ENCODE peak calls at places on chromosome 5, in ten cellular contexts. One of them, this sample, is unnamed.

GRCh38 chr5:23648656-23649055 is 141.2 kb downstream of the PRDM9 start:
- DNase-seq in CD4-positive, alpha-beta T cell: no peak
- DNase-seq in GM10248: no peak
- DNase-seq in neural progenitor cell: no peak
- DNase-seq in colonic mucosa: no peak
- DNase-seq in PC-3: peak
- DNase-seq in pancreas: no peak
- DNase-seq in type B pancreatic cell: no peak
- DNase-seq in RWPE1: no peak
- DNase-seq in choroid plexus epithelial cell: no peak
- DNase-seq in this sample: no peak

GRCh38 chr5:96963267-96963666 is 27.4 kb downstream of the LNPEP start:
- DNase-seq in CD4-positive, alpha-beta T cell: no peak
- DNase-seq in GM10248: no peak
- DNase-seq in neural progenitor cell: no peak
- DNase-seq in colonic mucosa: peak
- DNase-seq in PC-3: peak
- DNase-seq in pancreas: no peak
- DNase-seq in type B pancreatic cell: no peak
- DNase-seq in RWPE1: no peak
- DNase-seq in choroid plexus epithelial cell: peak
- DNase-seq in this sample: peak

GRCh38 chr5:158798140-158798539 is 301.6 kb downstream of the EBF1 start:
- DNase-seq in CD4-positive, alpha-beta T cell: no peak
- DNase-seq in GM10248: no peak
- DNase-seq in neural progenitor cell: no peak
- DNase-seq in colonic mucosa: no peak
- DNase-seq in PC-3: no peak
- DNase-seq in pancreas: no peak
- DNase-seq in type B pancreatic cell: no peak
- DNase-seq in RWPE1: no peak
- DNase-seq in choroid plexus epithelial cell: no peak
- DNase-seq in this sample: no peak

GRCh38 chr5:175887463-175887862 is 16.1 kb downstream of the CPLX2 start:
- DNase-seq in CD4-positive, alpha-beta T cell: no peak
- DNase-seq in GM10248: no peak
- DNase-seq in neural progenitor cell: no peak
- DNase-seq in colonic mucosa: no peak
- DNase-seq in PC-3: no peak
- DNase-seq in pancreas: no peak
- DNase-seq in type B pancreatic cell: no peak
- DNase-seq in RWPE1: no peak
- DNase-seq in choroid plexus epithelial cell: peak
- DNase-seq in this sample: no peak

GRCh38 chr5:16702964-16703363 is 86.2 kb upstream of the RETREG1 start:
- DNase-seq in CD4-positive, alpha-beta T cell: no peak
- DNase-seq in GM10248: no peak
- DNase-seq in neural progenitor cell: peak
- DNase-seq in colonic mucosa: no peak
- DNase-seq in PC-3: no peak
- DNase-seq in pancreas: no peak
- DNase-seq in type B pancreatic cell: no peak
- DNase-seq in RWPE1: no peak
- DNase-seq in choroid plexus epithelial cell: no peak
- DNase-seq in this sample: no peak

GRCh38 chr5:26940981-26941380 is 97.4 kb downstream of the CDH9 start:
- DNase-seq in CD4-positive, alpha-beta T cell: no peak
- DNase-seq in GM10248: no peak
- DNase-seq in neural progenitor cell: no peak
- DNase-seq in colonic mucosa: no peak
- DNase-seq in PC-3: peak
- DNase-seq in pancreas: no peak
- DNase-seq in type B pancreatic cell: no peak
- DNase-seq in RWPE1: peak
- DNase-seq in choroid plexus epithelial cell: peak
- DNase-seq in this sample: no peak

GRCh38 chr5:75037106-75037505 is 15.3 kb downstream of the GCNT4 start:
- DNase-seq in CD4-positive, alpha-beta T cell: no peak
- DNase-seq in GM10248: no peak
- DNase-seq in neural progenitor cell: no peak
- DNase-seq in colonic mucosa: no peak
- DNase-seq in PC-3: peak
- DNase-seq in pancreas: peak
- DNase-seq in type B pancreatic cell: no peak
- DNase-seq in RWPE1: peak
- DNase-seq in choroid plexus epithelial cell: peak
- DNase-seq in this sample: no peak

GRCh38 chr5:133330956-133331355 is 279.1 kb downstream of the HSPA4 start:
- DNase-seq in CD4-positive, alpha-beta T cell: no peak
- DNase-seq in GM10248: no peak
- DNase-seq in neural progenitor cell: no peak
- DNase-seq in colonic mucosa: no peak
- DNase-seq in PC-3: no peak
- DNase-seq in pancreas: no peak
- DNase-seq in type B pancreatic cell: no peak
- DNase-seq in RWPE1: no peak
- DNase-seq in choroid plexus epithelial cell: no peak
- DNase-seq in this sample: no peak

GRCh38 chr5:73282923-73283322 is 109.9 kb downstream of the TMEM174 start:
- DNase-seq in CD4-positive, alpha-beta T cell: no peak
- DNase-seq in GM10248: no peak
- DNase-seq in neural progenitor cell: no peak
- DNase-seq in colonic mucosa: no peak
- DNase-seq in PC-3: no peak
- DNase-seq in pancreas: no peak
- DNase-seq in type B pancreatic cell: no peak
- DNase-seq in RWPE1: no peak
- DNase-seq in choroid plexus epithelial cell: no peak
- DNase-seq in this sample: no peak
- TF ChIP-seq CTCF in CD4-positive, alpha-beta T cell: no peak
- TF ChIP-seq CTCF in GM10248: no peak
- TF ChIP-seq CTCF in neural progenitor cell: no peak
- TF ChIP-seq CTCF in colonic mucosa: no peak
- TF ChIP-seq CTCF in PC-3: no peak
- TF ChIP-seq CTCF in pancreas: no peak
- TF ChIP-seq CTCF in type B pancreatic cell: no peak
- TF ChIP-seq CTCF in RWPE1: no peak
- TF ChIP-seq CTCF in choroid plexus epithelial cell: no peak
- TF ChIP-seq CTCF in this sample: no peak

GRCh38 chr5:77229887-77230286 is 19.4 kb downstream of the PDE8B start:
- DNase-seq in CD4-positive, alpha-beta T cell: no peak
- DNase-seq in GM10248: no peak
- DNase-seq in neural progenitor cell: no peak
- DNase-seq in colonic mucosa: no peak
- DNase-seq in PC-3: no peak
- DNase-seq in pancreas: no peak
- DNase-seq in type B pancreatic cell: no peak
- DNase-seq in RWPE1: no peak
- DNase-seq in choroid plexus epithelial cell: no peak
- DNase-seq in this sample: no peak

GRCh38 chr5:77232959-77233358 is 22.5 kb downstream of the PDE8B start:
- DNase-seq in CD4-positive, alpha-beta T cell: no peak
- DNase-seq in GM10248: no peak
- DNase-seq in neural progenitor cell: no peak
- DNase-seq in colonic mucosa: no peak
- DNase-seq in PC-3: peak
- DNase-seq in pancreas: no peak
- DNase-seq in type B pancreatic cell: no peak
- DNase-seq in RWPE1: no peak
- DNase-seq in choroid plexus epithelial cell: peak
- DNase-seq in this sample: no peak

GRCh38 chr5:77232545-77232944 is 22.1 kb downstream of the PDE8B start:
- DNase-seq in CD4-positive, alpha-beta T cell: no peak
- DNase-seq in GM10248: no peak
- DNase-seq in neural progenitor cell: no peak
- DNase-seq in colonic mucosa: no peak
- DNase-seq in PC-3: no peak
- DNase-seq in pancreas: no peak
- DNase-seq in type B pancreatic cell: no peak
- DNase-seq in RWPE1: no peak
- DNase-seq in choroid plexus epithelial cell: no peak
- DNase-seq in this sample: no peak

GRCh38 chr5:77231470-77232138 is 21.1 kb downstream of the PDE8B start:
- DNase-seq in CD4-positive, alpha-beta T cell: no peak
- DNase-seq in GM10248: no peak
- DNase-seq in neural progenitor cell: no peak
- DNase-seq in colonic mucosa: no peak
- DNase-seq in PC-3: no peak
- DNase-seq in pancreas: no peak
- DNase-seq in type B pancreatic cell: no peak
- DNase-seq in RWPE1: no peak
- DNase-seq in choroid plexus epithelial cell: no peak
- DNase-seq in this sample: no peak

GRCh38 chr5:77230727-77231469 is 20.4 kb downstream of the PDE8B start:
- DNase-seq in CD4-positive, alpha-beta T cell: no peak
- DNase-seq in GM10248: no peak
- DNase-seq in neural progenitor cell: peak
- DNase-seq in colonic mucosa: no peak
- DNase-seq in PC-3: peak
- DNase-seq in pancreas: no peak
- DNase-seq in type B pancreatic cell: no peak
- DNase-seq in RWPE1: no peak
- DNase-seq in choroid plexus epithelial cell: peak
- DNase-seq in this sample: no peak
- TF ChIP-seq CTCF in CD4-positive, alpha-beta T cell: no peak
- TF ChIP-seq CTCF in GM10248: no peak
- TF ChIP-seq CTCF in neural progenitor cell: peak
- TF ChIP-seq CTCF in colonic mucosa: no peak
- TF ChIP-seq CTCF in PC-3: peak
- TF ChIP-seq CTCF in pancreas: no peak
- TF ChIP-seq CTCF in type B pancreatic cell: peak
- TF ChIP-seq CTCF in RWPE1: no peak
- TF ChIP-seq CTCF in choroid plexus epithelial cell: peak
- TF ChIP-seq CTCF in this sample: peak

GRCh38 chr5:121380066-121380465 is 471.6 kb upstream of the FTMT start:
- DNase-seq in CD4-positive, alpha-beta T cell: no peak
- DNase-seq in GM10248: no peak
- DNase-seq in neural progenitor cell: no peak
- DNase-seq in colonic mucosa: no peak
- DNase-seq in PC-3: no peak
- DNase-seq in pancreas: no peak
- DNase-seq in type B pancreatic cell: no peak
- DNase-seq in RWPE1: no peak
- DNase-seq in choroid plexus epithelial cell: no peak
- DNase-seq in this sample: no peak

GRCh38 chr5:121384359-121384758 is 467.3 kb upstream of the FTMT start:
- DNase-seq in CD4-positive, alpha-beta T cell: no peak
- DNase-seq in GM10248: no peak
- DNase-seq in neural progenitor cell: no peak
- DNase-seq in colonic mucosa: no peak
- DNase-seq in PC-3: no peak
- DNase-seq in pancreas: no peak
- DNase-seq in type B pancreatic cell: no peak
- DNase-seq in RWPE1: no peak
- DNase-seq in choroid plexus epithelial cell: no peak
- DNase-seq in this sample: no peak

GRCh38 chr5:121377446-121377845 is 474.2 kb upstream of the FTMT start:
- DNase-seq in CD4-positive, alpha-beta T cell: no peak
- DNase-seq in GM10248: no peak
- DNase-seq in neural progenitor cell: no peak
- DNase-seq in colonic mucosa: no peak
- DNase-seq in PC-3: peak
- DNase-seq in pancreas: no peak
- DNase-seq in type B pancreatic cell: no peak
- DNase-seq in RWPE1: no peak
- DNase-seq in choroid plexus epithelial cell: no peak
- DNase-seq in this sample: no peak

DNA sequence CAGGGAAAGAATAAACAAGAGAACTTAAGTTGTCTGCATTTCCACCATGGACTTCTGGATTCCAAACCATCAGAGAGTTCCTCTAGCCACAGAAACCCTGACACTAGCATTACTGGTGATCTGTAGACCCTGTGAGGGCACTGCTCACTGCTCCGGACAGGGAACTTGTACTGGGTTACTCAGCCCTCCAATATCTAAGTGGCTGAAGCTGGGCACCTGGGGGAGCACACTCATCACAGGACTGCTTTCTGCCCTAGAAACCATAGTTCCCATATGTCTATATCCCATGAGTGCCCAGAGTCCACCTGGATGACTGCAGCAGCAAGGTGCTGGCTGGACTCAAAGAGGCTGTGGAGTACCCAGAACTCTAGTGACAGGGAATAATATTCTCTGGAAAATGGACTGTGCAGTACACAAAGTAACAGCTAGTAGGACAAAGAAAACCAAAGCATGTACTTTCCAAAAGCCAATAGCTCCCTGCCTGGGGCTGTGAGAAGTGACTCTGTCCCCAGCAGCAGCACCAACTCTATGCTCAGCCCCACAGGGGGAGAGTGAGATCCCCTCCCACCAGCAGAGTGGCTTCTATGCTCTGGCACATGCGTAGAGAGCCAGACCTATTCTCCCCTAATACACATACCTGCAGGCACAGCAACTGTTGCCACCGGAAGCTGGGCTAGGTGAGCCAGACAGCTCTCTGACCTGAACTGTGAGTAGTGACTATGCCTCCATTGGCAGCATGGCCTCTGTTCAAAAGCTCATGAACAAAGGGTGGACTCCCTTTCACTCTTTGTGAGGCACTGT is 472.9 kb upstream of the FTMT start:
- DNase-seq in CD4-positive, alpha-beta T cell: no peak
- DNase-seq in GM10248: no peak
- DNase-seq in neural progenitor cell: no peak
- DNase-seq in colonic mucosa: no peak
- DNase-seq in PC-3: no peak
- DNase-seq in pancreas: no peak
- DNase-seq in type B pancreatic cell: no peak
- DNase-seq in RWPE1: no peak
- DNase-seq in choroid plexus epithelial cell: no peak
- DNase-seq in this sample: no peak
- TF ChIP-seq CTCF in CD4-positive, alpha-beta T cell: no peak
- TF ChIP-seq CTCF in GM10248: no peak
- TF ChIP-seq CTCF in neural progenitor cell: no peak
- TF ChIP-seq CTCF in colonic mucosa: no peak
- TF ChIP-seq CTCF in PC-3: no peak
- TF ChIP-seq CTCF in pancreas: no peak
- TF ChIP-seq CTCF in type B pancreatic cell: peak
- TF ChIP-seq CTCF in RWPE1: no peak
- TF ChIP-seq CTCF in choroid plexus epithelial cell: no peak
- TF ChIP-seq CTCF in this sample: no peak

GRCh38 chr5:1504244-1504595 is 19.5 kb downstream of the LPCAT1 start:
- DNase-seq in CD4-positive, alpha-beta T cell: no peak
- DNase-seq in GM10248: no peak
- DNase-seq in neural progenitor cell: no peak
- DNase-seq in colonic mucosa: no peak
- DNase-seq in PC-3: no peak
- DNase-seq in pancreas: no peak
- DNase-seq in type B pancreatic cell: no peak
- DNase-seq in RWPE1: no peak
- DNase-seq in choroid plexus epithelial cell: no peak
- DNase-seq in this sample: no peak

GRCh38 chr5:1502046-1502736 is 21.6 kb downstream of the LPCAT1 start:
- DNase-seq in CD4-positive, alpha-beta T cell: peak
- DNase-seq in GM10248: peak
- DNase-seq in neural progenitor cell: no peak
- DNase-seq in colonic mucosa: peak
- DNase-seq in PC-3: no peak
- DNase-seq in pancreas: no peak
- DNase-seq in type B pancreatic cell: no peak
- DNase-seq in RWPE1: no peak
- DNase-seq in choroid plexus epithelial cell: no peak
- DNase-seq in this sample: peak

GRCh38 chr5:1504617-1505016 is 19.1 kb downstream of the LPCAT1 start:
- DNase-seq in CD4-positive, alpha-beta T cell: no peak
- DNase-seq in GM10248: no peak
- DNase-seq in neural progenitor cell: no peak
- DNase-seq in colonic mucosa: no peak
- DNase-seq in PC-3: no peak
- DNase-seq in pancreas: no peak
- DNase-seq in type B pancreatic cell: no peak
- DNase-seq in RWPE1: no peak
- DNase-seq in choroid plexus epithelial cell: no peak
- DNase-seq in this sample: no peak

GRCh38 chr5:1502737-1503120 is 21.0 kb downstream of the LPCAT1 start:
- DNase-seq in CD4-positive, alpha-beta T cell: no peak
- DNase-seq in GM10248: no peak
- DNase-seq in neural progenitor cell: no peak
- DNase-seq in colonic mucosa: no peak
- DNase-seq in PC-3: no peak
- DNase-seq in pancreas: no peak
- DNase-seq in type B pancreatic cell: no peak
- DNase-seq in RWPE1: no peak
- DNase-seq in choroid plexus epithelial cell: no peak
- DNase-seq in this sample: no peak

GRCh38 chr5:1503301-1504243 is 20.2 kb downstream of the LPCAT1 start:
- DNase-seq in CD4-positive, alpha-beta T cell: no peak
- DNase-seq in GM10248: no peak
- DNase-seq in neural progenitor cell: no peak
- DNase-seq in colonic mucosa: no peak
- DNase-seq in PC-3: no peak
- DNase-seq in pancreas: no peak
- DNase-seq in type B pancreatic cell: no peak
- DNase-seq in RWPE1: no peak
- DNase-seq in choroid plexus epithelial cell: no peak
- DNase-seq in this sample: peak
- TF ChIP-seq CTCF in CD4-positive, alpha-beta T cell: no peak
- TF ChIP-seq CTCF in GM10248: peak
- TF ChIP-seq CTCF in neural progenitor cell: peak
- TF ChIP-seq CTCF in colonic mucosa: no peak
- TF ChIP-seq CTCF in PC-3: no peak
- TF ChIP-seq CTCF in pancreas: no peak
- TF ChIP-seq CTCF in type B pancreatic cell: no peak
- TF ChIP-seq CTCF in RWPE1: no peak
- TF ChIP-seq CTCF in choroid plexus epithelial cell: peak
- TF ChIP-seq CTCF in this sample: no peak

This sample was measured in GM06990.